ENCODE peak calls at places on chromosomes 4 and X, in four cellular contexts. One of them, this sample, is unnamed.

GRCh38 chr4:155271557-155271956 is 63.1 kb downstream of the NPY2R start:
- DNase-seq in GM12878: no peak
- DNase-seq in K562: no peak
- DNase-seq in HepG2: no peak
- DNase-seq in this sample: no peak

GRCh38 chr4:182102576-182102975 is 140.6 kb upstream of the TENM3 start:
- DNase-seq in GM12878: no peak
- DNase-seq in K562: no peak
- DNase-seq in HepG2: no peak
- DNase-seq in this sample: no peak

GRCh38 chrX:66015152-66015827 is 24.6 kb downstream of the VSIG4 start:
- DNase-seq in GM12878: peak
- DNase-seq in K562: peak
- DNase-seq in HepG2: no peak
- DNase-seq in this sample: no peak

GRCh38 chr4:186563761-186564160 is 8.4 kb upstream of the MTNR1A start:
- DNase-seq in GM12878: no peak
- DNase-seq in K562: no peak
- DNase-seq in HepG2: no peak
- DNase-seq in this sample: no peak

GRCh38 chr4:186023975-186024374 is 45.0 kb upstream of the TLR3 start:
- DNase-seq in GM12878: no peak
- DNase-seq in K562: no peak
- DNase-seq in HepG2: no peak
- DNase-seq in this sample: no peak

GRCh38 chr4:157220026-157220881 is at the start of gene GRIA2:
- DNase-seq in GM12878: no peak
- DNase-seq in K562: peak
- DNase-seq in HepG2: peak
- DNase-seq in this sample: peak

GRCh38 chr4:4888695-4889094 is 29.2 kb downstream of the MSX1 start:
- DNase-seq in GM12878: no peak
- DNase-seq in K562: no peak
- DNase-seq in HepG2: no peak
- DNase-seq in this sample: no peak

GRCh38 chrX:12898073-12898472 is 8.3 kb upstream of the TLR8 start:
- DNase-seq in GM12878: no peak
- DNase-seq in K562: no peak
- DNase-seq in HepG2: no peak
- DNase-seq in this sample: no peak

GRCh38 chrX:13669246-13669689 is 16.3 kb downstream of the TCEANC start:
- DNase-seq in GM12878: peak
- DNase-seq in K562: peak
- DNase-seq in HepG2: peak
- DNase-seq in this sample: no peak

GRCh38 chrX:120000490-120001246 is 57.1 kb upstream of the NKAP start:
- DNase-seq in GM12878: no peak
- DNase-seq in K562: no peak
- DNase-seq in HepG2: no peak
- DNase-seq in this sample: no peak

GRCh38 chr4:109589119-109589518 is 29.1 kb downstream of the MCUB start:
- DNase-seq in GM12878: no peak
- DNase-seq in K562: no peak
- DNase-seq in HepG2: no peak
- DNase-seq in this sample: no peak

GRCh38 chr4:168840386-168840763 is 169.7 kb downstream of the CBR4 start:
- DNase-seq in GM12878: no peak
- DNase-seq in K562: no peak
- DNase-seq in HepG2: no peak
- DNase-seq in this sample: no peak

GRCh38 chrX:72080800-72081199 is 50.9 kb downstream of the RTL5 start:
- DNase-seq in GM12878: no peak
- DNase-seq in K562: no peak
- DNase-seq in HepG2: no peak
- DNase-seq in this sample: no peak

GRCh38 chrX:154019061-154019621 is 561 bp downstream of the IRAK1 start:
- DNase-seq in GM12878: no peak
- DNase-seq in K562: peak
- DNase-seq in HepG2: no peak
- DNase-seq in this sample: peak

GRCh38 chr4:173801361-173801760 is 271.3 kb upstream of the HAND2 start:
- DNase-seq in GM12878: no peak
- DNase-seq in K562: no peak
- DNase-seq in HepG2: no peak
- DNase-seq in this sample: no peak

GRCh38 chrX:20595928-20596550 is 329.3 kb upstream of the RPS6KA3 start:
- DNase-seq in GM12878: no peak
- DNase-seq in K562: no peak
- DNase-seq in HepG2: no peak
- DNase-seq in this sample: no peak

GRCh38 chr4:144518181-144518895 is 127.6 kb upstream of the HHIP start:
- DNase-seq in GM12878: no peak
- DNase-seq in K562: no peak
- DNase-seq in HepG2: no peak
- DNase-seq in this sample: no peak

GRCh38 chr4:52824603-52825310 is 37.4 kb upstream of the RASL11B start:
- DNase-seq in GM12878: no peak
- DNase-seq in K562: no peak
- DNase-seq in HepG2: peak
- DNase-seq in this sample: no peak

GRCh38 chr4:7600247-7600646 is 165.5 kb upstream of the PSAPL1 start:
- DNase-seq in GM12878: no peak
- DNase-seq in K562: no peak
- DNase-seq in HepG2: no peak
- DNase-seq in this sample: no peak

GRCh38 chr4:7598939-7599790 is 164.4 kb upstream of the PSAPL1 start:
- DNase-seq in GM12878: no peak
- DNase-seq in K562: no peak
- DNase-seq in HepG2: no peak
- DNase-seq in this sample: no peak

GRCh38 chr4:7594013-7594412 is 159.3 kb upstream of the PSAPL1 start:
- DNase-seq in GM12878: no peak
- DNase-seq in K562: no peak
- DNase-seq in HepG2: no peak
- DNase-seq in this sample: no peak

GRCh38 chr4:7597281-7597680 is 162.6 kb upstream of the PSAPL1 start:
- DNase-seq in GM12878: no peak
- DNase-seq in K562: no peak
- DNase-seq in HepG2: no peak
- DNase-seq in this sample: no peak

GRCh38 chr4:7595883-7596535 is 161.3 kb upstream of the PSAPL1 start:
- DNase-seq in GM12878: no peak
- DNase-seq in K562: no peak
- DNase-seq in HepG2: no peak
- DNase-seq in this sample: no peak
- TF ChIP-seq BHLHE40 in GM12878: no peak
- TF ChIP-seq BHLHE40 in K562: no peak
- TF ChIP-seq BHLHE40 in HepG2: no peak
- TF ChIP-seq BHLHE40 in this sample: no peak

GRCh38 chr4:119587796-119588195 is 40.8 kb downstream of the PDE5A start:
- DNase-seq in GM12878: no peak
- DNase-seq in K562: no peak
- DNase-seq in HepG2: no peak
- DNase-seq in this sample: no peak
- TF ChIP-seq SP1 in GM12878: no peak
- TF ChIP-seq SP1 in K562: no peak
- TF ChIP-seq SP1 in HepG2: no peak
- TF ChIP-seq SP1 in this sample: no peak

DNA sequence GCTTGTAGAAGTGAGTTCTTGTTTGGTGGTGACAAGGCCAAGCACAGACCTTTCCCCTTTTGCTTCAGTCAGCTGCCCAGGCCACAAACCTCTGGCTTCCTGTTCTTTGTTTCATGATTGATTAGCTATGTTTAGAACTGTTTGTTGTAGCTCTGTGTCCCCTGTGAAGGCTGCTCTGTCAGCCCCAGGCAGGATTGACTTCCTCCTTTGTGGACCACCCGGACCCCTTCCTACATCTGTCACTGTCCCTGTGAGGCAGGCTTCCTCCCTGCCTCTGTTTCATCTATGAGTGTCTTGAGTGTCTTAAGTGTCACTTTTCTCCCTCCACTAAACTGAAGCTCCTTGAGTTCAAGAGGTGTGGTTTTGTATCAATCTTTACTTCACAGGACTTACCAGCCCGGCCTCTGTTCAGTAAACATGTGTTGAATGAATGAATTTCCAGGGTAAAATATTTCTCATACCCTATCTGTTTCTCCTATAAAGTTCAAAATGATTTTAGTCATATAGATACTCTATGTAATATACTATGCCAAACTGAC is 83.5 kb downstream of the ZNF674 start:
- DNase-seq in GM12878: peak
- DNase-seq in K562: no peak
- DNase-seq in HepG2: no peak
- DNase-seq in this sample: no peak
- TF ChIP-seq BHLHE40 in GM12878: no peak
- TF ChIP-seq BHLHE40 in K562: no peak
- TF ChIP-seq BHLHE40 in HepG2: no peak
- TF ChIP-seq BHLHE40 in this sample: no peak

DNA sequence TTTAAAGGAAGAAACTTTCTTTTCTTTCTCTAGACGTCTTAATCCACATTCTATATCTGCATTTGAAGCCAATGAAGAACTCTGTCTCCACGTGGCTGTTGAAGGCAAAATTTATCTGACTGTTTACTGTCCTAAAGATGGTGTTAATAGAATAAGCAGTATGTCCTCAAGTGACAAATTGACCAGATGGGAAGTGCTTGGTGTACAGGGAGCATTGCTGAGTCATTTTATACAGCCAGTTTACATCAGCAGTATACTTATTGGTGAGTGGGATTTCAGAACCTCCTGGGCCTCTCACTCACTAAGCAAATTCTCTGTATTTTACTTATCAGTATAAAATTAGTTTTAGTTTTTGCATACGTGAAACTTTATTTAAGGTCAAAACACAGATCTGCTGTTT is 33.7 kb downstream of the ADAD1 start:
- DNase-seq in GM12878: no peak
- DNase-seq in K562: peak
- DNase-seq in HepG2: no peak
- DNase-seq in this sample: no peak
- TF ChIP-seq SP1 in GM12878: no peak
- TF ChIP-seq SP1 in K562: no peak
- TF ChIP-seq SP1 in HepG2: no peak
- TF ChIP-seq SP1 in this sample: no peak

GRCh38 chr4:40281913-40282312 is 53.2 kb upstream of the CHRNA9 start:
- DNase-seq in GM12878: no peak
- DNase-seq in K562: no peak
- DNase-seq in HepG2: no peak
- DNase-seq in this sample: no peak

GRCh38 chr4:40281099-40281498 is 54.0 kb upstream of the CHRNA9 start:
- DNase-seq in GM12878: no peak
- DNase-seq in K562: no peak
- DNase-seq in HepG2: no peak
- DNase-seq in this sample: no peak

GRCh38 chr4:40283413-40283812 is 51.7 kb upstream of the CHRNA9 start:
- DNase-seq in GM12878: no peak
- DNase-seq in K562: no peak
- DNase-seq in HepG2: no peak
- DNase-seq in this sample: no peak

GRCh38 chr4:40280586-40280985 is 54.5 kb upstream of the CHRNA9 start:
- DNase-seq in GM12878: no peak
- DNase-seq in K562: no peak
- DNase-seq in HepG2: no peak
- DNase-seq in this sample: no peak

DNA sequence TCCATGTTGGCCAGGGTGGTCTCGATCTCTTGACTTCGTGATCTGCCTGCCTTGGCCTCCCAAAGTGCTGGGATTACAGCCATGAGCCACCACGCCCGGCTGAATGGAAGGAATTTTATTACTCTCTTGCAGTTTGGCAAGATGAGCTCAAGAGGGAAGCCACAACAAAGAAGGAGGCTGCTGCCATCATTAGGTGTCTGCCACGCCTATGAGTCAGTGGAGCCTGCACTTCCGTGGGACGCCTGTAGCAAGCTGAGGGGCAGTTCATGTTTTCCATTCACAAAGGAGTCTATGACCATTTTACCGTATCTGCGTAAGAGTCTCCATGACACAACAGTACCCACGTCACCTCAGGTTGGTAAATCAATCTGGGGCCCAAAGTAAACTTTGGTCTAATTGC is 51.2 kb upstream of the CHRNA9 start:
- DNase-seq in GM12878: no peak
- DNase-seq in K562: peak
- DNase-seq in HepG2: no peak
- DNase-seq in this sample: no peak
- TF ChIP-seq BHLHE40 in GM12878: no peak
- TF ChIP-seq BHLHE40 in K562: no peak
- TF ChIP-seq BHLHE40 in HepG2: no peak
- TF ChIP-seq BHLHE40 in this sample: no peak

DNA sequence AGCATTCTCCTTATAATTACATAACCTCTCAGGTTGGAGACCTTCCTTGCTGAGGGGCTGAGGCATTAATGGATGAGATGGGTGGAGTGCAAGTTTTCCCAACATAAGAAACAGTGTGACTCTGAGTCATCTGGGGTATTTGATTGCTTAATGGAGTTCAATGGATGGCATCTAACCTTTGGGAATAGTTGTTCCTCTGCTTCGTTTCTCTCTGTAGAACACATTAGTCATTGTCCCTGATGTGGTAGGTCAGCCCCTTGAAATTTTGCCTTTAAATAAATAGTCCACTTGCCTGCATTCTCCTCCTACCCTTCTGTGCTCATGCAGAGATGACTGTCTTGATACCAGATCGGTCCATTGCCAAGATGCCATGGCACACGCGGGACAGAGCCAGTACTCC is 38.6 kb downstream of the SLITRK2 start:
- DNase-seq in GM12878: no peak
- DNase-seq in K562: no peak
- DNase-seq in HepG2: no peak
- DNase-seq in this sample: no peak
- TF ChIP-seq SP1 in GM12878: no peak
- TF ChIP-seq SP1 in K562: no peak
- TF ChIP-seq SP1 in HepG2: no peak
- TF ChIP-seq SP1 in this sample: no peak

GRCh38 chrX:49193542-49193964 is 6.4 kb downstream of the SYP start:
- DNase-seq in GM12878: no peak
- DNase-seq in K562: no peak
- DNase-seq in HepG2: no peak
- DNase-seq in this sample: no peak
- TF ChIP-seq BHLHE40 in GM12878: no peak
- TF ChIP-seq BHLHE40 in K562: no peak
- TF ChIP-seq BHLHE40 in HepG2: no peak
- TF ChIP-seq BHLHE40 in this sample: no peak

This sample was measured in HEK293T.